ENCODE peak calls at places on chromosomes 16 and 17, in five cellular contexts. T, U, S, A and B are unnamed samples.

GRCh38 chr17:73683788-73684582 is 39.7 kb upstream of the SDK2 start:
- DNase-seq in S (no peak), T (no peak), A (peak; percentile 6), U (no peak), B (no peak)

GRCh38 chr17:411416-412120 is 59.0 kb upstream of the RPH3AL start:
- DNase-seq in T (peak; percentile 12), S (no peak), U (no peak), A (no peak), B (no peak)

GRCh38 chr16:54163197-54163843 is 123.3 kb downstream of the IRX3 start:
- DNase-seq in A (no peak), U (no peak), T (no peak), S (no peak), B (no peak)

GRCh38 chr16:71499775-71500364 is 10.7 kb upstream of the ZNF19 start:
- DNase-seq in A (peak; percentile 77), S (no peak), T (peak; percentile 47), U (peak; percentile 67), B (no peak)

GRCh38 chr16:79776243-79776884 is 175.8 kb upstream of the MAF start:
- DNase-seq in T (no peak), A (peak; percentile 55), U (no peak), S (no peak), B (no peak)

GRCh38 chr16:30797670-30798309 is 10.8 kb upstream of the ZNF629 start:
- DNase-seq in A (no peak), T (no peak), U (peak; percentile 51), S (no peak), B (no peak)

GRCh38 chr16:35754391-35755369 is 2295.3 kb downstream of the TP53TG3F start:
- DNase-seq in S (no peak), A (no peak), T (no peak), U (no peak), B (no peak)

GRCh38 chr17:17351901-17352781 is 49.0 kb downstream of the NT5M start:
- DNase-seq in A (peak; percentile 66), T (no peak), S (no peak), U (no peak), B (no peak)

GRCh38 chr17:1834378-1835149 is 4.8 kb downstream of the RPA1 start:
- DNase-seq in T (no peak), S (no peak), A (no peak), U (no peak), B (no peak)

GRCh38 chr17:58703887-58704286 is 11.5 kb downstream of the RAD51C start:
- DNase-seq in T (no peak), U (no peak), S (no peak), A (no peak), B (no peak)

GRCh38 chr16:3158014-3158497 is 23.2 kb downstream of the ZNF213 start:
- DNase-seq in T (no peak), S (no peak), A (peak; percentile 25), U (no peak), B (no peak)

GRCh38 chr16:1426734-1427451 is 4.0 kb upstream of the PERCC1 start:
- DNase-seq in U (no peak), S (no peak), T (no peak), A (no peak), B (no peak)

GRCh38 chr17:58337600-58338453 is 9.2 kb upstream of the TSPOAP1 start:
- DNase-seq in T (peak; percentile 91), A (peak; percentile 96), U (no peak), S (peak; percentile 38), B (peak; percentile 46)

GRCh38 chr16:19879241-19879792 is 5.3 kb downstream of the GPRC5B start:
- DNase-seq in U (peak; percentile 24), A (no peak), S (no peak), T (no peak), B (no peak)

GRCh38 chr17:9016941-9017552 is 4.3 kb upstream of the NTN1 start:
- DNase-seq in U (no peak), S (no peak), A (no peak), T (no peak), B (no peak)

GRCh38 chr17:47829870-47830269 is 1.5 kb downstream of the MRPL10 start:
- DNase-seq in A (no peak), T (no peak), U (no peak), S (no peak), B (no peak)

GRCh38 chr16:28951410-28951943 is 740 bp downstream of the NFATC2IP start:
- DNase-seq in U (no peak), A (no peak), T (no peak), S (no peak), B (no peak)

GRCh38 chr17:44829558-44830358 is at the start of gene GJC1:
- DNase-seq in S (no peak), T (peak; percentile 17), A (peak; percentile 41), U (peak; percentile 48), B (no peak)

DNA sequence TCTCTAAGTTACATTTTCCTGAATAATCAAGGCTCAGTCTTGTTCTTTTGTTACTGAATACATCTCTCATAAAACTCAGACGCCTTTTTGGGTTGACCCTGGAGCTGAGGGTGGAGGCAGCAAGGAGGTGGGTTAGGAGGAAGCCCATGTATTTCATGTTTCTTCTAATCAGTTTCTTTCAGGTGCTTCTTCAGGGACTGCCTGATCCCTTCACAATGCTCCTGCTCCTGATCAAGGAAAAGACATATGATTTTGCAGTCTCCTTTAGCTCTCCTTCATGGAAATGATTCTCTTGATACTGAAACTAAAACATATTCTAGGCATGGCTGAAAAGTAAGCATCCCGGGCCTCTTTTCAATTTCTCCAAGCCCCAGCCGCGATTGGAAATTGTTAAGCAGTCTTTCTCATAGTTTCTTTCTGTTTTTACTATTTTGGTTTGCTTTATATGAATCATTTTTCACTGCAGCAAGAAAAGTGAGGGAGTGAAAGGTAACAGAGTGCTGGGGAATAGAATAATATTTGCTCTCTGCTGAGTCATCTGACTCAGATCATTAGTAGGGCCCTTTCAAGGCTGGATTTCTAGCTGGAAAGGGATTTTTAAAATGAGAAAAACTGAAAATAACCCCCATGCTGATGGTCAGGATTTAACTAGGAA is 730.7 kb downstream of the CDH11 start:
- DNase-seq in T (no peak), A (peak; percentile 17), U (peak; percentile 14), S (no peak), B (no peak)
- H3K27ac ChIP-seq in T (no peak overlapping the region), A (no peak overlapping the region), U (peak overlapping the region; percentile 79), S (peak overlapping the region; percentile 68), B (no peak overlapping the region)

DNA sequence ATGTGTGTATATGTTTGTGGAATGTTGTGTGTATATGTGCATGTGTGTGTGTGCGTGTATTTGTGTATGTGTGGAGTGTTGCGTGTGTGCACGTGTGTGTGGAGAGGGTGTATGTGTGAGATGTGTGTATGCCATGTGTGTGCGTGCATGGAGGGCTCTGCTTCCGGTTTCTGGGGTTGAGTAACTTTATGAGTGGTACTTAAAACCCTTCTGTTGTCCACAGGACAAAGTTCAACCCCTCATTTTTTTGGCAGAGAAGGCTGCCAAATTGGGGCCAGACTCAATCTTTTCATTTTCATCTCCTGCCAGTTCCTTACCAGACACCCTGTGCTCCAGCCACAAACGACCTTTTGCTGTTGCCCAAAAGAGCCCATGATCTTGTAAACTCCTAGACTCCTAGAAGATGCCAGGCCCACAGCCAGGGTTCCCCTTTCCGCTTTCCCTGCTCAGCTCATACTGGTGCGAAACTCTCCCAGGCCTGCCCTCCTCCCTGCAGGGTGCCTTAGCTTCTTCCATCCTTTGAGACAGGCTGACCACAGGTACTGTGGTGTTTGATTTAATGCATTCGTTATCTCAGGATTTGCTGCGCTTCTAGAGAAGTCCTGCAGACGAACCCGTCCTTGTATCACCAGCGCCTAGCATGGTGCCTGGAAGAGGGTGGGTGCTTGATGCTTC is 100.2 kb downstream of the CMIP start:
- DNase-seq in U (no peak), S (no peak), A (peak; percentile 22), T (no peak), B (no peak)
- H3K27ac ChIP-seq in U (peak overlapping the region; percentile 80), S (no peak overlapping the region), A (no peak overlapping the region), T (no peak overlapping the region), B (no peak overlapping the region)

DNA sequence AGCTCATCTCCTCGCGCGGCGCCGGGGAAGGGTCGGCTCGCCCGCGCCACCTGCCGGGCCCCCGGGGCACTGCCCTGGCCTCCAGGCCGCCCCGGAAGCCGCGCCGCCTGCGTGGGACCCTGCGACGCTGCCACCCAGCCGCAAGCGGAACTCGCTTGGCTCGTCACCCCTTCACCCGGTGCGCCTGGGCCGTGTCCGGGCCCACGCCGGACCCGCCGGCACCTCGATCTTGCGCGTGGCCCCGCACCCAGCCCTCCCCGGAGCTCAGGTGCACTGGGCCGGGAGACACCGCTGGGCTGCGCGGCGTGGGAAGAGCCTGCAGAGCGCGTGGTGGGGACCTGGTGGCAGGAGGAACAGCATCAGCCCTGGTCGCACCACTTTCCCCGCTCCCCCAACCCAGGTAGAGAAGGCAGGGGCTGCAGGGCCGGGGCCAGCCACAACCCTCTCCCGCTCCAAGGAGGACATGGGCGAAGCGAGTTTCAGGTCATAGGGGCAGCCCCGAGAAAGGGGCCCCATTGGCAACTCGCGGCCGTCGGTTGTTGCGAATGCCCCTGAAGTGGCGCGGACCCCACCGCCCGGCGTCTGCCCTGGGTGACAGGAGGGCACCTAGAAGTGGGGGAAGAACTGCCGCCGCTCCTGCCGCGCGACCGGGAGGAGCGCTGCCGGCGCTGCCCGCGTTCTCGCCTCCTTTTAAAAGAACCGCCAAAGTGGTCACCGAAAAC is 363 bp upstream of the MIF4GD start:
- DNase-seq in T (peak; percentile 92), S (peak; percentile 53), U (peak; percentile 80), A (peak; percentile 74), B (peak; percentile 73)
- H3K27ac ChIP-seq in T (peak overlapping the region; percentile 89), S (peak overlapping the region; percentile 97), U (peak overlapping the region; percentile 96), A (peak overlapping the region; percentile 41), B (peak overlapping the region; percentile 77)

GRCh38 chr17:8016632-8017424 is 14.4 kb downstream of the GUCY2D start:
- DNase-seq in S (no peak), U (peak; percentile 66), T (peak; percentile 33), A (peak; percentile 76), B (no peak)
- H3K27ac ChIP-seq in S (no peak overlapping the region), U (peak overlapping the region; percentile 70), T (no peak overlapping the region), A (no peak overlapping the region), B (no peak overlapping the region)

DNA sequence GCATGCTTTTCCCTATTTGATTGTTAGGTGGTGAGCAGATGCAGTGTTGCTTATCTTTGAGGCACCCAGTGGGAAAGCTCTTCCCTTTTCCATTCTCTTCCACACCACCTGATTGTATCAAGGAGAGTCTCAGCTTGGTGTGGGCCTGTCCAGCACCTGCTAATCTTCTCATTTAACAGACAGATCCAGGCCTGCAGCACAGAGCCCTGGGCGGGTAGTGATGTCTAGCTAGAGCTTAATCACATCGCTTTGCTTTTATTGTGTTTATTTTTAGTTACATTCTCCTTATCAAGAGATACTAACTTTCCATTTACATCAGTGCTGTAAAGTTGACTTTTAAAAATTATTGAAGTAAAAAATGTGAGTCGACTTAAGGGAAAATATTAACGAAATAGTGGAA is 24.2 kb downstream of the FOXL1 start:
- DNase-seq in S (no peak), A (no peak), T (no peak), U (no peak), B (no peak)
- H3K27ac ChIP-seq in S (no peak overlapping the region), A (no peak overlapping the region), T (no peak overlapping the region), U (no peak overlapping the region), B (no peak overlapping the region)

GRCh38 chr17:28675980-28676379 is 14.0 kb downstream of the SUPT6H start:
- DNase-seq in S (no peak), T (no peak), U (peak; percentile 62), A (no peak), B (no peak)

GRCh38 chr17:28669918-28670317 is 7.9 kb downstream of the SUPT6H start:
- DNase-seq in A (no peak), U (no peak), T (no peak), S (no peak), B (no peak)

GRCh38 chr17:28675485-28675884 is 13.5 kb downstream of the SUPT6H start:
- DNase-seq in T (no peak), U (no peak), A (no peak), S (no peak), B (no peak)
- H3K27ac ChIP-seq in T (no peak overlapping the region), U (no peak overlapping the region), A (no peak overlapping the region), S (no peak overlapping the region), B (no peak overlapping the region)